ENCODE peak calls at places on chromosomes 7 and 10, in four cellular contexts. R is MCF 10A, E is left kidney, B is germinal center. G is an unnamed sample.

GRCh38 chr7:33904680-33905388 is 505 bp upstream of the BMPER start:
- DNase-seq in R (no peak), E (peak), B (peak), G (peak)

GRCh38 chr7:133602291-133602690 is 349.4 kb downstream of the EXOC4 start:
- DNase-seq in R (peak), E (peak), B (no peak), G (peak)

GRCh38 chr10:133164816-133165555 is 5.0 kb downstream of the KNDC1 start:
- DNase-seq in R (no peak), E (no peak), B (no peak), G (no peak)

GRCh38 chr10:122121059-122121458 is 132.1 kb downstream of the TACC2 start:
- DNase-seq in R (peak), E (peak), B (no peak), G (no peak)

GRCh38 chr7:150428671-150429451 is 21.6 kb upstream of the GIMAP8 start:
- DNase-seq in R (peak), E (peak), B (no peak), G (peak)

GRCh38 chr7:94803821-94804220 is 103.6 kb upstream of the PPP1R9A start:
- DNase-seq in R (no peak), E (no peak), B (no peak), G (no peak)

GRCh38 chr10:90413196-90413595 is 444.6 kb downstream of the HTR7 start:
- DNase-seq in R (peak), E (no peak), B (no peak), G (no peak)

GRCh38 chr10:23275355-23275754 is 69.2 kb downstream of the C10orf67 start:
- DNase-seq in R (no peak), E (no peak), B (no peak), G (no peak)

GRCh38 chr7:116188-116981 is 76.0 kb upstream of the FAM20C start:
- DNase-seq in R (no peak), E (no peak), B (no peak), G (no peak)

GRCh38 chr7:90708841-90709317 is 112.8 kb downstream of the CDK14 start:
- DNase-seq in R (peak), E (peak), B (peak), G (peak)

GRCh38 chr10:68636335-68636734 is 76.2 kb downstream of the TET1 start:
- DNase-seq in R (no peak), E (no peak), B (no peak), G (no peak)

GRCh38 chr7:150994141-150994837 is 3.5 kb downstream of the NOS3 start:
- DNase-seq in R (no peak), E (peak), B (no peak), G (no peak)

GRCh38 chr7:135761751-135762488 is 13.3 kb upstream of the FAM180A start:
- DNase-seq in R (peak), E (no peak), B (no peak), G (peak)

GRCh38 chr7:46839651-46840050 is 742.3 kb downstream of the TNS3 start:
- DNase-seq in R (no peak), E (no peak), B (no peak), G (peak)

G was measured in HT1080.